ENCODE peak calls at places on chromosomes 3 and 15, in eight cellular contexts. C is osteocyte, O is cardiac fibroblast, X is lower lobe of right lung, N is nephron progenitor cell, V is tibial artery, W is choroid plexus epithelial cell, T is HL-60. Z is an unnamed sample.

GRCh38 chr15:72155021-72155621 is 36.9 kb downstream of the SENP8 start:
- DNase-seq in V (peak; percentile 74), T (peak; percentile 16), C (no peak), O (no peak), W (no peak), N (no peak), X (peak; percentile 95), Z (peak; percentile 8)

GRCh38 chr3:88142094-88142624 is 7.6 kb upstream of the C3orf38 start:
- DNase-seq in W (peak; percentile 54), C (no peak), T (no peak), N (no peak), O (peak; percentile 64), V (no peak), X (no peak), Z (peak; percentile 75)

GRCh38 chr3:171804618-171805389 is 5.5 kb downstream of the PLD1 start:
- DNase-seq in C (no peak), X (no peak), V (peak; percentile 34), N (no peak), W (peak; percentile 74), T (no peak), O (peak; percentile 89), Z (peak; percentile 87)

GRCh38 chr15:83657549-83657948 is 3.6 kb downstream of the ADAMTSL3 start:
- DNase-seq in T (no peak), W (peak; percentile 38), C (no peak), O (no peak), N (no peak), V (no peak), X (no peak), Z (peak; percentile 6)

GRCh38 chr15:28881600-28881999 is 4.2 kb upstream of the APBA2 start:
- DNase-seq in N (no peak), C (no peak), V (no peak), W (no peak), X (no peak), T (no peak), O (no peak), Z (no peak)

GRCh38 chr3:66572938-66573710 is 72.3 kb upstream of the LRIG1 start:
- DNase-seq in V (no peak), C (no peak), W (no peak), N (peak; percentile 62), X (no peak), O (peak; percentile 8), T (no peak), Z (no peak)

GRCh38 chr3:124915254-124915653 is 19.3 kb downstream of the MUC13 start:
- DNase-seq in V (no peak), X (no peak), N (no peak), W (no peak), C (no peak), T (no peak), O (no peak), Z (no peak)

GRCh38 chr3:49641921-49642707 is 32.0 kb upstream of the APEH start:
- DNase-seq in T (no peak), C (no peak), W (no peak), N (no peak), V (no peak), X (no peak), O (no peak), Z (no peak)

GRCh38 chr15:95937128-95937528 is 393.4 kb upstream of the NR2F2 start:
- DNase-seq in N (no peak), W (peak; percentile 28), V (no peak), T (peak; percentile 23), C (no peak), X (no peak), O (peak; percentile 28), Z (peak; percentile 28)

GRCh38 chr3:115071611-115072010 is 75.5 kb downstream of the ZBTB20 start:
- DNase-seq in O (peak; percentile 80), T (no peak), N (no peak), W (peak; percentile 7), C (no peak), X (no peak), V (no peak), Z (peak; percentile 39)

GRCh38 chr3:109478614-109479013 is 141.3 kb upstream of the DPPA4 start:
- DNase-seq in X (no peak), T (no peak), O (no peak), W (no peak), C (no peak), V (no peak), N (no peak), Z (no peak)

GRCh38 chr3:52245322-52246263 is at the start of gene PPM1M:
- DNase-seq in W (peak; percentile 50), X (peak; percentile 73), N (peak; percentile 68), V (no peak), O (peak; percentile 30), C (no peak), T (no peak), Z (peak; percentile 21)

GRCh38 chr15:52318729-52319500 is 23.3 kb upstream of the MYO5C start:
- DNase-seq in C (no peak), N (no peak), X (peak; percentile 76), W (no peak), T (no peak), V (no peak), O (no peak), Z (no peak)

GRCh38 chr3:141540531-141540930 is 53.7 kb downstream of the RASA2 start:
- DNase-seq in W (no peak), N (no peak), T (no peak), X (no peak), V (no peak), C (no peak), O (no peak), Z (no peak)

GRCh38 chr3:141544697-141545096 is 57.9 kb downstream of the RASA2 start:
- DNase-seq in N (no peak), C (no peak), X (no peak), W (no peak), O (no peak), T (peak; percentile 13), V (no peak), Z (no peak)

GRCh38 chr3:141542202-141542959 is 55.6 kb downstream of the RASA2 start:
- DNase-seq in C (no peak), V (no peak), N (no peak), T (no peak), W (no peak), O (no peak), X (no peak), Z (no peak)

GRCh38 chr3:141539441-141540187 is 52.8 kb downstream of the RASA2 start:
- DNase-seq in X (no peak), N (no peak), W (no peak), T (no peak), V (no peak), C (no peak), O (no peak), Z (peak; percentile 50)

DNA sequence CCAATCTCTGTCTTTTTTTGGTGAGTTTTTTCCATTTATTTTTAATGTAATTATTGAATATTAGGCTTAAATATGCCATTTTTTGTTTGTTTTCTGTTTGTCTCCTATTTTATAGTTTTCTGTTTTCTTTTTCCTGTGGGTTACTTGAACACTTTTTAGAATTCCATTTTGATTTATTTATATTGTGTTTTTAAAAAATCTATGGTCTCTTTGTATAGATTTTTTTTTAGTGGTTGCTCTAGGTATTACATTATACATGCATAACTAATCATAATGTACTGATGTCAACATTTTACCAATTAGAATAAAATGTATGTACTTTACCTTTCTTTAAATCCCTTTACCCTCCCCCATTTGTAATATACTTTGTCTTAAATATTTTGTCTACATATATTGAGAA is 56.2 kb downstream of the RASA2 start:
- DNase-seq in O (no peak), C (no peak), N (no peak), T (no peak), W (no peak), X (no peak), V (no peak), Z (no peak)
- TF ChIP-seq CTCF in O (no peak), C (no peak), N (no peak), T (no peak), W (no peak), X (no peak), V (no peak), Z (no peak)

GRCh38 chr3:152713989-152714388 is 120.9 kb upstream of the P2RY1 start:
- DNase-seq in W (no peak), N (no peak), V (no peak), X (no peak), C (no peak), T (no peak), O (no peak), Z (no peak)
- TF ChIP-seq CTCF in W (no peak), N (no peak), V (no peak), X (no peak), C (no peak), T (no peak), O (no peak), Z (no peak)

GRCh38 chr15:78449220-78449999 is 11.4 kb downstream of the IREB2 start:
- DNase-seq in X (no peak), C (no peak), V (no peak), W (peak; percentile 30), N (no peak), T (no peak), O (no peak), Z (no peak)
- TF ChIP-seq CTCF in X (no peak), C (no peak), V (no peak), W (no peak), N (no peak), T (no peak), O (no peak), Z (no peak)

GRCh38 chr3:152123457-152123856 is 145.3 kb upstream of the MBNL1 start:
- DNase-seq in N (no peak), O (peak; percentile 17), W (peak; percentile 39), V (no peak), X (no peak), T (no peak), C (no peak), Z (no peak)
- TF ChIP-seq CTCF in N (no peak), O (peak; percentile 14), W (peak; percentile 38), V (no peak), X (no peak), T (no peak), C (no peak), Z (peak; percentile 15)

GRCh38 chr3:46660543-46661523 is 32.6 kb downstream of the ALS2CL start:
- DNase-seq in V (no peak), O (no peak), N (peak; percentile 32), X (no peak), C (peak; percentile 69), W (no peak), T (no peak), Z (no peak)
- TF ChIP-seq CTCF in V (no peak), O (no peak), N (no peak), X (no peak), C (no peak), W (no peak), T (no peak), Z (no peak)

Z was measured in fibroblast of mammary gland.